ENCODE peak calls at places on chromosome 13, in six cellular contexts. One of them, this sample, is unnamed. For H3K27me3, the result is how much of the 10 kb centered on the place peaks cover.

GRCh38 chr13:99980201-99981114 is 1.1 kb upstream of the ZIC2 start:
- DNase-seq in thoracic aorta: no peak
- DNase-seq in colonic mucosa: peak
- DNase-seq in CD4-positive, alpha-beta memory T cell: peak
- DNase-seq in GM23338: peak
- DNase-seq in MM.1S: peak
- DNase-seq in this sample: peak

GRCh38 chr13:49540552-49540951 is 44.8 kb downstream of the PHF11 start:
- DNase-seq in colonic mucosa: no peak
- DNase-seq in GM23338: no peak
- DNase-seq in CD4-positive, alpha-beta memory T cell: peak
- DNase-seq in thoracic aorta: no peak
- DNase-seq in MM.1S: peak
- DNase-seq in this sample: no peak

GRCh38 chr13:106561551-106562170 is 6.3 kb downstream of the ARGLU1 start:
- DNase-seq in MM.1S: no peak
- DNase-seq in colonic mucosa: no peak
- DNase-seq in GM23338: no peak
- DNase-seq in CD4-positive, alpha-beta memory T cell: no peak
- DNase-seq in thoracic aorta: no peak
- DNase-seq in this sample: no peak

GRCh38 chr13:45206340-45206739 is 5.5 kb upstream of the KCTD4 start:
- DNase-seq in colonic mucosa: no peak
- DNase-seq in thoracic aorta: no peak
- DNase-seq in CD4-positive, alpha-beta memory T cell: no peak
- DNase-seq in MM.1S: no peak
- DNase-seq in GM23338: no peak
- DNase-seq in this sample: no peak

GRCh38 chr13:82436099-82436585 is 1446.1 kb downstream of the SLITRK1 start:
- DNase-seq in MM.1S: no peak
- DNase-seq in CD4-positive, alpha-beta memory T cell: no peak
- DNase-seq in thoracic aorta: no peak
- DNase-seq in GM23338: no peak
- DNase-seq in colonic mucosa: no peak
- DNase-seq in this sample: no peak

GRCh38 chr13:25432686-25433085 is 60.9 kb downstream of the ATP8A2 start:
- DNase-seq in GM23338: no peak
- DNase-seq in colonic mucosa: no peak
- DNase-seq in CD4-positive, alpha-beta memory T cell: no peak
- DNase-seq in MM.1S: no peak
- DNase-seq in thoracic aorta: no peak
- DNase-seq in this sample: no peak

GRCh38 chr13:64709079-64709478 is 2521.1 kb downstream of the PCDH9 start:
- DNase-seq in CD4-positive, alpha-beta memory T cell: no peak
- DNase-seq in MM.1S: no peak
- DNase-seq in colonic mucosa: no peak
- DNase-seq in GM23338: no peak
- DNase-seq in thoracic aorta: no peak
- DNase-seq in this sample: no peak

GRCh38 chr13:67238277-67238859 is 8.2 kb upstream of the PCDH9 start:
- DNase-seq in CD4-positive, alpha-beta memory T cell: peak
- DNase-seq in MM.1S: peak
- DNase-seq in thoracic aorta: no peak
- DNase-seq in GM23338: peak
- DNase-seq in colonic mucosa: no peak
- DNase-seq in this sample: no peak

GRCh38 chr13:95573226-95573625 is 20.7 kb downstream of the CLDN10 start:
- DNase-seq in colonic mucosa: no peak
- DNase-seq in GM23338: no peak
- DNase-seq in MM.1S: no peak
- DNase-seq in CD4-positive, alpha-beta memory T cell: no peak
- DNase-seq in thoracic aorta: no peak
- DNase-seq in this sample: no peak

GRCh38 chr13:26327905-26328304 is 74.0 kb downstream of the CDK8 start:
- DNase-seq in colonic mucosa: no peak
- DNase-seq in thoracic aorta: no peak
- DNase-seq in CD4-positive, alpha-beta memory T cell: no peak
- DNase-seq in MM.1S: no peak
- DNase-seq in GM23338: no peak
- DNase-seq in this sample: no peak

GRCh38 chr13:76153239-76153638 is 517.1 kb downstream of the LMO7 start:
- DNase-seq in thoracic aorta: no peak
- DNase-seq in colonic mucosa: no peak
- DNase-seq in MM.1S: peak
- DNase-seq in GM23338: no peak
- DNase-seq in CD4-positive, alpha-beta memory T cell: no peak
- DNase-seq in this sample: no peak

GRCh38 chr13:114115796-114116195 is 16.6 kb downstream of the RASA3 start:
- DNase-seq in colonic mucosa: no peak
- DNase-seq in thoracic aorta: no peak
- DNase-seq in GM23338: no peak
- DNase-seq in CD4-positive, alpha-beta memory T cell: no peak
- DNase-seq in MM.1S: no peak
- DNase-seq in this sample: no peak

GRCh38 chr13:83065136-83065535 is 817.1 kb downstream of the SLITRK1 start:
- DNase-seq in GM23338: no peak
- DNase-seq in thoracic aorta: peak
- DNase-seq in colonic mucosa: no peak
- DNase-seq in CD4-positive, alpha-beta memory T cell: no peak
- DNase-seq in MM.1S: no peak
- DNase-seq in this sample: no peak

GRCh38 chr13:60396783-60397692 is at the start of gene TDRD3:
- DNase-seq in colonic mucosa: peak
- DNase-seq in thoracic aorta: peak
- DNase-seq in MM.1S: peak
- DNase-seq in CD4-positive, alpha-beta memory T cell: peak
- DNase-seq in GM23338: peak
- DNase-seq in this sample: peak

GRCh38 chr13:32650705-32651311 is 64.6 kb downstream of the PDS5B start:
- DNase-seq in colonic mucosa: peak
- DNase-seq in thoracic aorta: no peak
- DNase-seq in GM23338: peak
- DNase-seq in MM.1S: peak
- DNase-seq in CD4-positive, alpha-beta memory T cell: peak
- DNase-seq in this sample: peak

GRCh38 chr13:35789335-35790166 is 313.1 kb upstream of the MAB21L1 start:
- DNase-seq in colonic mucosa: no peak
- DNase-seq in CD4-positive, alpha-beta memory T cell: no peak
- DNase-seq in thoracic aorta: no peak
- DNase-seq in MM.1S: peak
- DNase-seq in GM23338: peak
- DNase-seq in this sample: no peak

GRCh38 chr13:50521750-50522149 is 321.7 kb downstream of the DLEU7 start:
- DNase-seq in CD4-positive, alpha-beta memory T cell: no peak
- DNase-seq in GM23338: no peak
- DNase-seq in thoracic aorta: no peak
- DNase-seq in colonic mucosa: no peak
- DNase-seq in MM.1S: no peak
- DNase-seq in this sample: no peak

GRCh38 chr13:95793018-95793555 is 116.1 kb downstream of the DNAJC3 start:
- DNase-seq in colonic mucosa: no peak
- DNase-seq in CD4-positive, alpha-beta memory T cell: no peak
- DNase-seq in MM.1S: peak
- DNase-seq in GM23338: no peak
- DNase-seq in thoracic aorta: no peak
- DNase-seq in this sample: no peak

GRCh38 chr13:41311607-41312500 is 787 bp downstream of the NAA16 start:
- DNase-seq in colonic mucosa: peak
- DNase-seq in thoracic aorta: peak
- DNase-seq in CD4-positive, alpha-beta memory T cell: peak
- DNase-seq in MM.1S: peak
- DNase-seq in GM23338: peak
- DNase-seq in this sample: peak

GRCh38 chr13:95924389-95924994 is 128.7 kb downstream of the UGGT2 start:
- DNase-seq in thoracic aorta: no peak
- DNase-seq in CD4-positive, alpha-beta memory T cell: no peak
- DNase-seq in GM23338: peak
- DNase-seq in MM.1S: no peak
- DNase-seq in colonic mucosa: no peak
- DNase-seq in this sample: no peak

GRCh38 chr13:110055089-110055488 is 251.9 kb downstream of the COL4A1 start:
- DNase-seq in CD4-positive, alpha-beta memory T cell: no peak
- DNase-seq in thoracic aorta: no peak
- DNase-seq in MM.1S: peak
- DNase-seq in GM23338: no peak
- DNase-seq in colonic mucosa: no peak
- DNase-seq in this sample: no peak

GRCh38 chr13:66402071-66402470 is 828.1 kb downstream of the PCDH9 start:
- DNase-seq in CD4-positive, alpha-beta memory T cell: no peak
- DNase-seq in thoracic aorta: no peak
- DNase-seq in GM23338: no peak
- DNase-seq in MM.1S: no peak
- DNase-seq in colonic mucosa: no peak
- DNase-seq in this sample: no peak

GRCh38 chr13:50592412-50593145 is 250.9 kb downstream of the DLEU7 start:
- DNase-seq in MM.1S: no peak
- DNase-seq in thoracic aorta: no peak
- DNase-seq in colonic mucosa: no peak
- DNase-seq in CD4-positive, alpha-beta memory T cell: no peak
- DNase-seq in GM23338: no peak
- DNase-seq in this sample: no peak

GRCh38 chr13:76600086-76600485 is 286.1 kb downstream of the KCTD12 start:
- DNase-seq in colonic mucosa: no peak
- DNase-seq in MM.1S: no peak
- DNase-seq in thoracic aorta: no peak
- DNase-seq in CD4-positive, alpha-beta memory T cell: no peak
- DNase-seq in GM23338: no peak
- DNase-seq in this sample: no peak

GRCh38 chr13:43289458-43290255 is 266.3 kb downstream of the DNAJC15 start:
- DNase-seq in MM.1S: no peak
- DNase-seq in thoracic aorta: no peak
- DNase-seq in CD4-positive, alpha-beta memory T cell: no peak
- DNase-seq in colonic mucosa: no peak
- DNase-seq in GM23338: no peak
- DNase-seq in this sample: no peak

GRCh38 chr13:111657013-111657412 is 336.6 kb downstream of the TEX29 start:
- DNase-seq in MM.1S: no peak
- DNase-seq in colonic mucosa: no peak
- DNase-seq in CD4-positive, alpha-beta memory T cell: no peak
- DNase-seq in thoracic aorta: no peak
- DNase-seq in GM23338: no peak
- DNase-seq in this sample: no peak
- H3K27me3 ChIP-seq in MM.1S: under half
- H3K27me3 ChIP-seq in colonic mucosa: under half
- H3K27me3 ChIP-seq in CD4-positive, alpha-beta memory T cell: under half
- H3K27me3 ChIP-seq in thoracic aorta: under half
- H3K27me3 ChIP-seq in GM23338: under half
- H3K27me3 ChIP-seq in this sample: under half

GRCh38 chr13:47893527-47893926 is 107.5 kb downstream of the SUCLA2 start:
- DNase-seq in GM23338: no peak
- DNase-seq in MM.1S: no peak
- DNase-seq in CD4-positive, alpha-beta memory T cell: no peak
- DNase-seq in thoracic aorta: no peak
- DNase-seq in colonic mucosa: no peak
- DNase-seq in this sample: no peak
- H3K27ac ChIP-seq in GM23338: no peak
- H3K27ac ChIP-seq in MM.1S: no peak
- H3K27ac ChIP-seq in CD4-positive, alpha-beta memory T cell: no peak
- H3K27ac ChIP-seq in thoracic aorta: no peak
- H3K27ac ChIP-seq in colonic mucosa: no peak
- H3K27ac ChIP-seq in this sample: no peak

GRCh38 chr13:97226788-97227627 is 4.9 kb downstream of the MBNL2 start:
- DNase-seq in thoracic aorta: no peak
- DNase-seq in colonic mucosa: peak
- DNase-seq in GM23338: peak
- DNase-seq in MM.1S: peak
- DNase-seq in CD4-positive, alpha-beta memory T cell: peak
- DNase-seq in this sample: peak
- H3K27me3 ChIP-seq in thoracic aorta: under half
- H3K27me3 ChIP-seq in colonic mucosa: under half
- H3K27me3 ChIP-seq in GM23338: half or more
- H3K27me3 ChIP-seq in MM.1S: under half
- H3K27me3 ChIP-seq in CD4-positive, alpha-beta memory T cell: under half
- H3K27me3 ChIP-seq in this sample: under half

GRCh38 chr13:80454245-80454644 is 113.3 kb upstream of the SPRY2 start:
- DNase-seq in GM23338: no peak
- DNase-seq in colonic mucosa: no peak
- DNase-seq in MM.1S: peak
- DNase-seq in thoracic aorta: no peak
- DNase-seq in CD4-positive, alpha-beta memory T cell: no peak
- DNase-seq in this sample: no peak
- H3K27ac ChIP-seq in GM23338: no peak
- H3K27ac ChIP-seq in colonic mucosa: no peak
- H3K27ac ChIP-seq in MM.1S: no peak
- H3K27ac ChIP-seq in thoracic aorta: no peak
- H3K27ac ChIP-seq in CD4-positive, alpha-beta memory T cell: no peak
- H3K27ac ChIP-seq in this sample: no peak

GRCh38 chr13:20232556-20233277 is 598 bp upstream of the GJB6 start:
- DNase-seq in thoracic aorta: no peak
- DNase-seq in MM.1S: no peak
- DNase-seq in CD4-positive, alpha-beta memory T cell: no peak
- DNase-seq in GM23338: no peak
- DNase-seq in colonic mucosa: no peak
- DNase-seq in this sample: no peak
- H3K27me3 ChIP-seq in thoracic aorta: under half
- H3K27me3 ChIP-seq in MM.1S: under half
- H3K27me3 ChIP-seq in CD4-positive, alpha-beta memory T cell: under half
- H3K27me3 ChIP-seq in GM23338: half or more
- H3K27me3 ChIP-seq in colonic mucosa: under half
- H3K27me3 ChIP-seq in this sample: under half

GRCh38 chr13:39379667-39380655 is 223.0 kb downstream of the LHFPL6 start:
- DNase-seq in colonic mucosa: no peak
- DNase-seq in GM23338: no peak
- DNase-seq in thoracic aorta: no peak
- DNase-seq in CD4-positive, alpha-beta memory T cell: no peak
- DNase-seq in MM.1S: no peak
- DNase-seq in this sample: no peak

GRCh38 chr13:39381456-39381855 is 221.5 kb downstream of the LHFPL6 start:
- DNase-seq in GM23338: no peak
- DNase-seq in thoracic aorta: no peak
- DNase-seq in MM.1S: no peak
- DNase-seq in colonic mucosa: no peak
- DNase-seq in CD4-positive, alpha-beta memory T cell: no peak
- DNase-seq in this sample: no peak

GRCh38 chr13:39385154-39385553 is 217.8 kb downstream of the LHFPL6 start:
- DNase-seq in GM23338: no peak
- DNase-seq in colonic mucosa: no peak
- DNase-seq in MM.1S: no peak
- DNase-seq in thoracic aorta: no peak
- DNase-seq in CD4-positive, alpha-beta memory T cell: no peak
- DNase-seq in this sample: no peak

GRCh38 chr13:39385621-39386231 is 217.3 kb downstream of the LHFPL6 start:
- DNase-seq in CD4-positive, alpha-beta memory T cell: no peak
- DNase-seq in GM23338: peak
- DNase-seq in thoracic aorta: no peak
- DNase-seq in MM.1S: no peak
- DNase-seq in colonic mucosa: no peak
- DNase-seq in this sample: no peak
- H3K27ac ChIP-seq in CD4-positive, alpha-beta memory T cell: no peak
- H3K27ac ChIP-seq in GM23338: no peak
- H3K27ac ChIP-seq in thoracic aorta: peak
- H3K27ac ChIP-seq in MM.1S: no peak
- H3K27ac ChIP-seq in colonic mucosa: no peak
- H3K27ac ChIP-seq in this sample: no peak

GRCh38 chr13:107574517-107575215 is 640.7 kb downstream of the LIG4 start:
- DNase-seq in GM23338: peak
- DNase-seq in thoracic aorta: no peak
- DNase-seq in MM.1S: no peak
- DNase-seq in CD4-positive, alpha-beta memory T cell: no peak
- DNase-seq in colonic mucosa: no peak
- DNase-seq in this sample: no peak
- H3K27me3 ChIP-seq in GM23338: under half
- H3K27me3 ChIP-seq in thoracic aorta: under half
- H3K27me3 ChIP-seq in MM.1S: under half
- H3K27me3 ChIP-seq in CD4-positive, alpha-beta memory T cell: under half
- H3K27me3 ChIP-seq in colonic mucosa: under half
- H3K27me3 ChIP-seq in this sample: under half

This sample was measured in CD4-positive, alpha-beta T cell.